ENCODE peak calls at places on chromosome 4, in four cellular contexts. L is WTC11, K is A549, I is K562. U is an unnamed sample.

GRCh38 chr4:48543796-48544195 is 53.7 kb downstream of the ZAR1 start:
- DNase-seq in I (no peak), K (no peak), L (no peak), U (no peak)

GRCh38 chr4:26748805-26749204 is 111.8 kb upstream of the STIM2 start:
- DNase-seq in K (no peak), I (no peak), L (no peak), U (no peak)

GRCh38 chr4:103410401-103410800 is 212.3 kb upstream of the CENPE start:
- DNase-seq in I (no peak), K (no peak), L (no peak), U (no peak)

GRCh38 chr4:184899261-184900134 is 73.7 kb upstream of the ACSL1 start:
- DNase-seq in I (no peak), L (no peak), K (no peak), U (no peak)

GRCh38 chr4:30380404-30380998 is 339.7 kb upstream of the PCDH7 start:
- DNase-seq in K (peak; percentile 68), L (peak; percentile 76), I (peak; percentile 40), U (peak; percentile 23)

GRCh38 chr4:20305976-20306375 is 54.3 kb downstream of the SLIT2 start:
- DNase-seq in L (no peak), K (no peak), I (no peak), U (no peak)

GRCh38 chr4:16626945-16627344 is 271.5 kb downstream of the LDB2 start:
- DNase-seq in I (no peak), K (no peak), L (no peak), U (no peak)

GRCh38 chr4:107862658-107863057 is 37.9 kb downstream of the SGMS2 start:
- DNase-seq in I (no peak), K (peak; percentile 71), L (no peak), U (peak; percentile 5)

GRCh38 chr4:116180056-116180690 is 905.2 kb downstream of the TRAM1L1 start:
- DNase-seq in L (no peak), I (no peak), K (peak; percentile 9), U (no peak)

GRCh38 chr4:46818604-46819003 is 90.4 kb downstream of the COX7B2 start:
- DNase-seq in L (no peak), K (no peak), I (no peak), U (no peak)

GRCh38 chr4:10183462-10183861 is 66.9 kb upstream of the WDR1 start:
- DNase-seq in I (no peak), L (no peak), K (no peak), U (no peak)

GRCh38 chr4:42104521-42104920 is 47.9 kb downstream of the BEND4 start:
- DNase-seq in K (no peak), L (no peak), I (no peak), U (no peak)

GRCh38 chr4:140726776-140727500 is 29.2 kb downstream of the TBC1D9 start:
- DNase-seq in K (peak; percentile 47), L (no peak), I (no peak), U (no peak)

GRCh38 chr4:2871466-2871865 is 27.8 kb downstream of the ADD1 start:
- DNase-seq in I (no peak), K (no peak), L (no peak), U (no peak)

GRCh38 chr4:99076292-99076976 is 12.2 kb downstream of the ADH5 start:
- DNase-seq in K (no peak), I (no peak), L (no peak), U (no peak)

GRCh38 chr4:37719021-37719420 is 32.8 kb upstream of the RELL1 start:
- DNase-seq in L (no peak), K (no peak), I (no peak), U (no peak)

GRCh38 chr4:77745792-77746191 is 73.4 kb downstream of the CNOT6L start:
- DNase-seq in I (no peak), K (no peak), L (no peak), U (no peak)

GRCh38 chr4:1038948-1039492 is 27.6 kb downstream of the FGFRL1 start:
- DNase-seq in L (no peak), K (no peak), I (no peak), U (peak; percentile 59)

GRCh38 chr4:3287271-3287971 is 5.4 kb upstream of the RGS12 start:
- DNase-seq in L (peak; percentile 9), I (no peak), K (no peak), U (no peak)

GRCh38 chr4:82851902-82852750 is 38.8 kb downstream of the SEC31A start:
- DNase-seq in L (no peak), K (peak; percentile 46), I (peak; percentile 17), U (peak; percentile 45)

GRCh38 chr4:41709844-41710481 is 38.6 kb downstream of the PHOX2B start:
- DNase-seq in L (no peak), K (peak; percentile 82), I (no peak), U (no peak)

GRCh38 chr4:107060388-107060787 is 24.3 kb upstream of the DKK2 start:
- DNase-seq in K (no peak), I (no peak), L (no peak), U (no peak)

GRCh38 chr4:144338834-144339233 is 198.3 kb upstream of the GYPA start:
- DNase-seq in I (no peak), L (no peak), K (no peak), U (no peak)

GRCh38 chr4:186204103-186204559 is 12.8 kb downstream of the CYP4V2 start:
- DNase-seq in L (no peak), I (peak; percentile 43), K (no peak), U (no peak)

GRCh38 chr4:123438031-123438430 is 41.4 kb downstream of the SPRY1 start:
- DNase-seq in I (no peak), L (no peak), K (no peak), U (no peak)

GRCh38 chr4:74934822-74935326 is 2.0 kb downstream of the PARM1 start:
- DNase-seq in L (no peak), K (no peak), I (no peak), U (no peak)

GRCh38 chr4:162645381-162645780 is 481.6 kb upstream of the FSTL5 start:
- DNase-seq in K (peak; percentile 23), L (no peak), I (no peak), U (peak; percentile 4)

GRCh38 chr4:59314637-59315036 is 1885.5 kb upstream of the ADGRL3 start:
- DNase-seq in I (no peak), K (no peak), L (no peak), U (no peak)

DNA sequence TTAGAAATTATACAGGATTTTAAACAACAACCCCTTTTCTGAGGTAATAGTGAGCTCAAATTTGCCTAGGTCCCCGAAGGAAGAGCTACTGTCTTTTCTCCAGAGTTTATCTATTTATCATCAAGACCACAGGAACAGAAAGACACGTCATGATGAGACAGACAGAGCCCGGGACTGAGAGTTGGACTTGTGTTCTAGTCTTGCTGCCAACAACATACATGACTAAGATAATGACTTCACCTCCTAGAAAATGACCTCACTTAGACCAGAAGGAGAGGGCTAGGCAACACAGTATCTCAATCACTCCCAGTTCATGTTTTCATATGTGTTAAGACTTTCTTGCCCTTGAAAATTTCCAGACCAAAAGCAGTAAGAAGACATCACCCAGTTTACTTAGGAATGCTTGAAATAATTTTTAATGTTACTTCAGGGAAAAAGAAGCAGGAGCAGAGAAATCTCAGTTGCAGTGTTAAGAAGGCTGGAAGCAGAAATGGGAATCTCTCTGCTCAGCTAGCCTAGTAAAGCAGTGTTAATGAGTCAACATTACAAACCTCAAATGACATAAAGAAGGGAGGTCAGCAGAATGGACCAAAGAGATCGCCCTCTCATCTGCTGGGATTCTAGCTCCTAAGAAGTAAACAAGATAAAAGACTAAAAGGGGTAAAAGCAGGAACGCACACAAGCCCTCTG is 24.9 kb downstream of the PDGFC start:
- DNase-seq in L (no peak), K (peak; percentile 79), I (no peak), U (no peak)
- TF ChIP-seq HMGXB4 in L (no peak), K (no peak), I (no peak), U (no peak)

DNA sequence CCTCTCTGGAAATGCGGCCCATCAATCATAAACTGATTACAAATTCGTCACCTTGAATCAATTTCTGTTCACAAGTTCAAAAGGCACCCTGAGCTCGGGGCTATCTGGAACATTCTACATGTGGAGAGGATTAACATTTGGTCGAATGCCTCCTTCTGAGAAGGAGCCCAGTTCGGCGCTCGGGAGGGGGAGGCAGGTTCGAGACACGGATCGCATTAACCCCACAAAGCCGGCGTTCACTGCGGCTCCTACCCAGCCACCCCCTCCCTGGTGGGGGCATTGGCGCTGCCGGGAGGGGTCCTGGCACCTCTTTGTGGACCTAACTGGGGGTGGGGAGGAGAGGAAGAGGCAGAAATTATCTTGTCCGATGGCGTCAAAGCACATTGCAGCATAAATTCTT is 108.0 kb downstream of the CPZ start:
- DNase-seq in I (no peak), L (no peak), K (no peak), U (no peak)
- TF ChIP-seq HMGXB4 in I (no peak), L (no peak), K (no peak), U (no peak)

GRCh38 chr4:114729339-114729738 is 130.7 kb downstream of the UGT8 start:
- DNase-seq in I (no peak), K (no peak), L (peak; percentile 19), U (no peak)

DNA sequence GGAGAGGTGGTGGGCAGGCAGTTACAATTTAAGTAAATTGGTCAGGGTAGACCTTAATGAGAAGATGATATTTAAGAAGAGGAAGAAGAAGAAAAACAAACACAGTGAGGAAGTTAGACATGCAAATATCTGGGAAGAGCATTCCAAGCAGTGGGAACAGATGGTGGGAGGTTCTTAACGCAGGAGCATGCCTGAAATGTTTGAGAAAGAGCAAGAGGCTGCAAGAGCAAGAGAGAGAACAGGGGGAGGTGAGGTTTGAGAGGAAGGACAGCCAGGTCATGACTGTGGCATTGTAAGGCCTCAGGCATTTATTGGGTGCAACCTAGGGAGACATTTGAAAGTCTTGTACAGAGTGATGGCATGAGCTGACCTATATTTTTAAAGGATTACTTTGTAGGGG is 136.0 kb downstream of the UGT8 start:
- DNase-seq in L (no peak), K (no peak), I (no peak), U (no peak)
- TF ChIP-seq HMGXB4 in L (no peak), K (no peak), I (no peak), U (no peak)

GRCh38 chr4:93832097-93832496 is 3.5 kb downstream of the ATOH1 start:
- DNase-seq in K (no peak), L (peak; percentile 31), I (no peak), U (no peak)
- TF ChIP-seq HMGXB4 in K (no peak), L (no peak), I (no peak), U (no peak)